ENCODE peak calls at places on chromosomes 6 and 20, in seven cellular contexts. One of them, this sample, is unnamed.

GRCh38 chr20:52127309-52127708 is 64.3 kb downstream of the ZFP64 start:
- DNase-seq in activated T-cell treated with anti-CD3 and anti-CD28 coated beads, Interleukin-2, amount 50 U/mL, for 72 hours: no peak
- DNase-seq in brain microvascular endothelial cell: no peak
- DNase-seq in anterior cingulate cortex: no peak
- DNase-seq in stimulated activated CD4-positive, alpha-beta T cell treated with anti-CD3 and anti-CD28 coated beads, Interleukin-4, amount 100 ng/mL, for 24 hours: no peak
- DNase-seq in RWPE1: no peak
- DNase-seq in tibial nerve: no peak
- DNase-seq in this sample: no peak

GRCh38 chr20:3908667-3909066 is 19.5 kb downstream of the PANK2 start:
- DNase-seq in brain microvascular endothelial cell: no peak
- DNase-seq in anterior cingulate cortex: peak
- DNase-seq in activated T-cell treated with anti-CD3 and anti-CD28 coated beads, Interleukin-2, amount 50 U/mL, for 72 hours: no peak
- DNase-seq in RWPE1: no peak
- DNase-seq in tibial nerve: no peak
- DNase-seq in stimulated activated CD4-positive, alpha-beta T cell treated with anti-CD3 and anti-CD28 coated beads, Interleukin-4, amount 100 ng/mL, for 24 hours: no peak
- DNase-seq in this sample: no peak

GRCh38 chr6:41536884-41537347 is 9.3 kb upstream of the FOXP4 start:
- DNase-seq in anterior cingulate cortex: no peak
- DNase-seq in brain microvascular endothelial cell: no peak
- DNase-seq in tibial nerve: no peak
- DNase-seq in activated T-cell treated with anti-CD3 and anti-CD28 coated beads, Interleukin-2, amount 50 U/mL, for 72 hours: no peak
- DNase-seq in RWPE1: peak
- DNase-seq in stimulated activated CD4-positive, alpha-beta T cell treated with anti-CD3 and anti-CD28 coated beads, Interleukin-4, amount 100 ng/mL, for 24 hours: no peak
- DNase-seq in this sample: peak

GRCh38 chr6:158037771-158038170 is 56.1 kb downstream of the SYNJ2 start:
- DNase-seq in RWPE1: no peak
- DNase-seq in stimulated activated CD4-positive, alpha-beta T cell treated with anti-CD3 and anti-CD28 coated beads, Interleukin-4, amount 100 ng/mL, for 24 hours: no peak
- DNase-seq in activated T-cell treated with anti-CD3 and anti-CD28 coated beads, Interleukin-2, amount 50 U/mL, for 72 hours: no peak
- DNase-seq in tibial nerve: no peak
- DNase-seq in anterior cingulate cortex: no peak
- DNase-seq in brain microvascular endothelial cell: no peak
- DNase-seq in this sample: no peak

GRCh38 chr20:10172998-10173655 is 45.5 kb upstream of the SNAP25 start:
- DNase-seq in anterior cingulate cortex: peak
- DNase-seq in RWPE1: no peak
- DNase-seq in activated T-cell treated with anti-CD3 and anti-CD28 coated beads, Interleukin-2, amount 50 U/mL, for 72 hours: no peak
- DNase-seq in brain microvascular endothelial cell: no peak
- DNase-seq in tibial nerve: no peak
- DNase-seq in stimulated activated CD4-positive, alpha-beta T cell treated with anti-CD3 and anti-CD28 coated beads, Interleukin-4, amount 100 ng/mL, for 24 hours: no peak
- DNase-seq in this sample: no peak

GRCh38 chr6:85678000-85678601 is 35.4 kb upstream of the SYNCRIP start:
- DNase-seq in activated T-cell treated with anti-CD3 and anti-CD28 coated beads, Interleukin-2, amount 50 U/mL, for 72 hours: no peak
- DNase-seq in tibial nerve: no peak
- DNase-seq in brain microvascular endothelial cell: no peak
- DNase-seq in stimulated activated CD4-positive, alpha-beta T cell treated with anti-CD3 and anti-CD28 coated beads, Interleukin-4, amount 100 ng/mL, for 24 hours: no peak
- DNase-seq in anterior cingulate cortex: no peak
- DNase-seq in RWPE1: no peak
- DNase-seq in this sample: peak

GRCh38 chr6:79622353-79622752 is 8.8 kb upstream of the SH3BGRL2 start:
- DNase-seq in activated T-cell treated with anti-CD3 and anti-CD28 coated beads, Interleukin-2, amount 50 U/mL, for 72 hours: no peak
- DNase-seq in anterior cingulate cortex: no peak
- DNase-seq in stimulated activated CD4-positive, alpha-beta T cell treated with anti-CD3 and anti-CD28 coated beads, Interleukin-4, amount 100 ng/mL, for 24 hours: no peak
- DNase-seq in RWPE1: no peak
- DNase-seq in brain microvascular endothelial cell: no peak
- DNase-seq in tibial nerve: no peak
- DNase-seq in this sample: no peak

GRCh38 chr6:164502838-164503237 is 806.6 kb downstream of the C6orf118 start:
- DNase-seq in activated T-cell treated with anti-CD3 and anti-CD28 coated beads, Interleukin-2, amount 50 U/mL, for 72 hours: no peak
- DNase-seq in stimulated activated CD4-positive, alpha-beta T cell treated with anti-CD3 and anti-CD28 coated beads, Interleukin-4, amount 100 ng/mL, for 24 hours: no peak
- DNase-seq in RWPE1: no peak
- DNase-seq in anterior cingulate cortex: no peak
- DNase-seq in brain microvascular endothelial cell: no peak
- DNase-seq in tibial nerve: no peak
- DNase-seq in this sample: no peak

GRCh38 chr6:40715501-40716403 is 128.6 kb upstream of the LRFN2 start:
- DNase-seq in tibial nerve: no peak
- DNase-seq in activated T-cell treated with anti-CD3 and anti-CD28 coated beads, Interleukin-2, amount 50 U/mL, for 72 hours: no peak
- DNase-seq in stimulated activated CD4-positive, alpha-beta T cell treated with anti-CD3 and anti-CD28 coated beads, Interleukin-4, amount 100 ng/mL, for 24 hours: no peak
- DNase-seq in brain microvascular endothelial cell: no peak
- DNase-seq in RWPE1: no peak
- DNase-seq in anterior cingulate cortex: no peak
- DNase-seq in this sample: no peak

GRCh38 chr6:11675610-11676009 is 103.0 kb downstream of the ADTRP start:
- DNase-seq in stimulated activated CD4-positive, alpha-beta T cell treated with anti-CD3 and anti-CD28 coated beads, Interleukin-4, amount 100 ng/mL, for 24 hours: no peak
- DNase-seq in anterior cingulate cortex: no peak
- DNase-seq in brain microvascular endothelial cell: no peak
- DNase-seq in RWPE1: no peak
- DNase-seq in activated T-cell treated with anti-CD3 and anti-CD28 coated beads, Interleukin-2, amount 50 U/mL, for 72 hours: no peak
- DNase-seq in tibial nerve: no peak
- DNase-seq in this sample: no peak

GRCh38 chr6:132520953-132521352 is 8.0 kb upstream of the STX7 start:
- DNase-seq in anterior cingulate cortex: no peak
- DNase-seq in brain microvascular endothelial cell: no peak
- DNase-seq in tibial nerve: no peak
- DNase-seq in stimulated activated CD4-positive, alpha-beta T cell treated with anti-CD3 and anti-CD28 coated beads, Interleukin-4, amount 100 ng/mL, for 24 hours: no peak
- DNase-seq in RWPE1: no peak
- DNase-seq in activated T-cell treated with anti-CD3 and anti-CD28 coated beads, Interleukin-2, amount 50 U/mL, for 72 hours: no peak
- DNase-seq in this sample: peak

GRCh38 chr6:44353336-44353735 is 10.9 kb downstream of the SPATS1 start:
- DNase-seq in stimulated activated CD4-positive, alpha-beta T cell treated with anti-CD3 and anti-CD28 coated beads, Interleukin-4, amount 100 ng/mL, for 24 hours: no peak
- DNase-seq in RWPE1: no peak
- DNase-seq in tibial nerve: no peak
- DNase-seq in activated T-cell treated with anti-CD3 and anti-CD28 coated beads, Interleukin-2, amount 50 U/mL, for 72 hours: no peak
- DNase-seq in brain microvascular endothelial cell: no peak
- DNase-seq in anterior cingulate cortex: no peak
- DNase-seq in this sample: peak

GRCh38 chr20:34525709-34526416 is 9.6 kb downstream of the DYNLRB1 start:
- DNase-seq in RWPE1: peak
- DNase-seq in activated T-cell treated with anti-CD3 and anti-CD28 coated beads, Interleukin-2, amount 50 U/mL, for 72 hours: no peak
- DNase-seq in tibial nerve: peak
- DNase-seq in anterior cingulate cortex: no peak
- DNase-seq in brain microvascular endothelial cell: peak
- DNase-seq in stimulated activated CD4-positive, alpha-beta T cell treated with anti-CD3 and anti-CD28 coated beads, Interleukin-4, amount 100 ng/mL, for 24 hours: no peak
- DNase-seq in this sample: peak

GRCh38 chr6:107264357-107264831 is 149.1 kb upstream of the BEND3 start:
- DNase-seq in tibial nerve: no peak
- DNase-seq in anterior cingulate cortex: no peak
- DNase-seq in brain microvascular endothelial cell: peak
- DNase-seq in RWPE1: peak
- DNase-seq in activated T-cell treated with anti-CD3 and anti-CD28 coated beads, Interleukin-2, amount 50 U/mL, for 72 hours: no peak
- DNase-seq in stimulated activated CD4-positive, alpha-beta T cell treated with anti-CD3 and anti-CD28 coated beads, Interleukin-4, amount 100 ng/mL, for 24 hours: no peak
- DNase-seq in this sample: peak

GRCh38 chr6:79570129-79570801 is 33.0 kb upstream of the LCA5 start:
- DNase-seq in brain microvascular endothelial cell: peak
- DNase-seq in stimulated activated CD4-positive, alpha-beta T cell treated with anti-CD3 and anti-CD28 coated beads, Interleukin-4, amount 100 ng/mL, for 24 hours: no peak
- DNase-seq in anterior cingulate cortex: no peak
- DNase-seq in activated T-cell treated with anti-CD3 and anti-CD28 coated beads, Interleukin-2, amount 50 U/mL, for 72 hours: no peak
- DNase-seq in tibial nerve: no peak
- DNase-seq in RWPE1: peak
- DNase-seq in this sample: peak

GRCh38 chr6:143426025-143426424 is 24.5 kb downstream of the ADAT2 start:
- DNase-seq in tibial nerve: no peak
- DNase-seq in brain microvascular endothelial cell: no peak
- DNase-seq in RWPE1: no peak
- DNase-seq in stimulated activated CD4-positive, alpha-beta T cell treated with anti-CD3 and anti-CD28 coated beads, Interleukin-4, amount 100 ng/mL, for 24 hours: no peak
- DNase-seq in anterior cingulate cortex: no peak
- DNase-seq in activated T-cell treated with anti-CD3 and anti-CD28 coated beads, Interleukin-2, amount 50 U/mL, for 72 hours: no peak
- DNase-seq in this sample: no peak

GRCh38 chr20:45138451-45139300 is 14.4 kb upstream of the WFDC12 start:
- DNase-seq in stimulated activated CD4-positive, alpha-beta T cell treated with anti-CD3 and anti-CD28 coated beads, Interleukin-4, amount 100 ng/mL, for 24 hours: peak
- DNase-seq in RWPE1: peak
- DNase-seq in tibial nerve: peak
- DNase-seq in anterior cingulate cortex: no peak
- DNase-seq in brain microvascular endothelial cell: no peak
- DNase-seq in activated T-cell treated with anti-CD3 and anti-CD28 coated beads, Interleukin-2, amount 50 U/mL, for 72 hours: peak
- DNase-seq in this sample: peak

GRCh38 chr6:31572041-31572911 is at the start of gene LTA:
- DNase-seq in RWPE1: no peak
- DNase-seq in stimulated activated CD4-positive, alpha-beta T cell treated with anti-CD3 and anti-CD28 coated beads, Interleukin-4, amount 100 ng/mL, for 24 hours: peak
- DNase-seq in anterior cingulate cortex: no peak
- DNase-seq in tibial nerve: no peak
- DNase-seq in activated T-cell treated with anti-CD3 and anti-CD28 coated beads, Interleukin-2, amount 50 U/mL, for 72 hours: peak
- DNase-seq in brain microvascular endothelial cell: no peak
- DNase-seq in this sample: no peak

GRCh38 chr20:5822569-5822968 is 72.4 kb downstream of the SHLD1 start:
- DNase-seq in brain microvascular endothelial cell: no peak
- DNase-seq in anterior cingulate cortex: no peak
- DNase-seq in stimulated activated CD4-positive, alpha-beta T cell treated with anti-CD3 and anti-CD28 coated beads, Interleukin-4, amount 100 ng/mL, for 24 hours: no peak
- DNase-seq in tibial nerve: no peak
- DNase-seq in activated T-cell treated with anti-CD3 and anti-CD28 coated beads, Interleukin-2, amount 50 U/mL, for 72 hours: no peak
- DNase-seq in RWPE1: no peak
- DNase-seq in this sample: no peak

GRCh38 chr6:114090626-114091025 is 119.7 kb upstream of the HDAC2 start:
- DNase-seq in RWPE1: no peak
- DNase-seq in activated T-cell treated with anti-CD3 and anti-CD28 coated beads, Interleukin-2, amount 50 U/mL, for 72 hours: no peak
- DNase-seq in tibial nerve: no peak
- DNase-seq in stimulated activated CD4-positive, alpha-beta T cell treated with anti-CD3 and anti-CD28 coated beads, Interleukin-4, amount 100 ng/mL, for 24 hours: no peak
- DNase-seq in brain microvascular endothelial cell: no peak
- DNase-seq in anterior cingulate cortex: no peak
- DNase-seq in this sample: no peak

GRCh38 chr6:36626636-36627035 is 32.5 kb downstream of the SRSF3 start:
- DNase-seq in anterior cingulate cortex: no peak
- DNase-seq in tibial nerve: no peak
- DNase-seq in stimulated activated CD4-positive, alpha-beta T cell treated with anti-CD3 and anti-CD28 coated beads, Interleukin-4, amount 100 ng/mL, for 24 hours: no peak
- DNase-seq in activated T-cell treated with anti-CD3 and anti-CD28 coated beads, Interleukin-2, amount 50 U/mL, for 72 hours: no peak
- DNase-seq in brain microvascular endothelial cell: no peak
- DNase-seq in RWPE1: no peak
- DNase-seq in this sample: no peak

GRCh38 chr6:127198549-127198948 is 68.1 kb upstream of the RNF146 start:
- DNase-seq in anterior cingulate cortex: no peak
- DNase-seq in RWPE1: no peak
- DNase-seq in brain microvascular endothelial cell: no peak
- DNase-seq in stimulated activated CD4-positive, alpha-beta T cell treated with anti-CD3 and anti-CD28 coated beads, Interleukin-4, amount 100 ng/mL, for 24 hours: no peak
- DNase-seq in activated T-cell treated with anti-CD3 and anti-CD28 coated beads, Interleukin-2, amount 50 U/mL, for 72 hours: no peak
- DNase-seq in tibial nerve: peak
- DNase-seq in this sample: peak

GRCh38 chr20:44909872-44910689 is at the start of gene PABPC1L:
- DNase-seq in tibial nerve: peak
- DNase-seq in anterior cingulate cortex: no peak
- DNase-seq in stimulated activated CD4-positive, alpha-beta T cell treated with anti-CD3 and anti-CD28 coated beads, Interleukin-4, amount 100 ng/mL, for 24 hours: peak
- DNase-seq in RWPE1: peak
- DNase-seq in brain microvascular endothelial cell: peak
- DNase-seq in activated T-cell treated with anti-CD3 and anti-CD28 coated beads, Interleukin-2, amount 50 U/mL, for 72 hours: peak
- DNase-seq in this sample: peak

GRCh38 chr20:20188647-20189046 is 136.3 kb downstream of the CFAP61 start:
- DNase-seq in activated T-cell treated with anti-CD3 and anti-CD28 coated beads, Interleukin-2, amount 50 U/mL, for 72 hours: no peak
- DNase-seq in RWPE1: no peak
- DNase-seq in tibial nerve: no peak
- DNase-seq in stimulated activated CD4-positive, alpha-beta T cell treated with anti-CD3 and anti-CD28 coated beads, Interleukin-4, amount 100 ng/mL, for 24 hours: no peak
- DNase-seq in brain microvascular endothelial cell: no peak
- DNase-seq in anterior cingulate cortex: no peak
- DNase-seq in this sample: no peak

GRCh38 chr20:12113468-12114371 is 196.0 kb downstream of the BTBD3 start:
- DNase-seq in anterior cingulate cortex: no peak
- DNase-seq in brain microvascular endothelial cell: no peak
- DNase-seq in tibial nerve: peak
- DNase-seq in stimulated activated CD4-positive, alpha-beta T cell treated with anti-CD3 and anti-CD28 coated beads, Interleukin-4, amount 100 ng/mL, for 24 hours: no peak
- DNase-seq in RWPE1: no peak
- DNase-seq in activated T-cell treated with anti-CD3 and anti-CD28 coated beads, Interleukin-2, amount 50 U/mL, for 72 hours: no peak
- DNase-seq in this sample: peak

GRCh38 chr6:3356056-3356823 is 97.5 kb downstream of the PSMG4 start:
- DNase-seq in activated T-cell treated with anti-CD3 and anti-CD28 coated beads, Interleukin-2, amount 50 U/mL, for 72 hours: peak
- DNase-seq in stimulated activated CD4-positive, alpha-beta T cell treated with anti-CD3 and anti-CD28 coated beads, Interleukin-4, amount 100 ng/mL, for 24 hours: peak
- DNase-seq in RWPE1: peak
- DNase-seq in tibial nerve: peak
- DNase-seq in brain microvascular endothelial cell: no peak
- DNase-seq in anterior cingulate cortex: peak
- DNase-seq in this sample: peak

GRCh38 chr6:38713812-38714211 is 1.3 kb upstream of the DNAH8 start:
- DNase-seq in brain microvascular endothelial cell: no peak
- DNase-seq in stimulated activated CD4-positive, alpha-beta T cell treated with anti-CD3 and anti-CD28 coated beads, Interleukin-4, amount 100 ng/mL, for 24 hours: peak
- DNase-seq in tibial nerve: no peak
- DNase-seq in anterior cingulate cortex: no peak
- DNase-seq in RWPE1: no peak
- DNase-seq in activated T-cell treated with anti-CD3 and anti-CD28 coated beads, Interleukin-2, amount 50 U/mL, for 72 hours: peak
- DNase-seq in this sample: no peak

GRCh38 chr20:13325033-13325432 is 104.0 kb downstream of the ISM1 start:
- DNase-seq in RWPE1: no peak
- DNase-seq in activated T-cell treated with anti-CD3 and anti-CD28 coated beads, Interleukin-2, amount 50 U/mL, for 72 hours: peak
- DNase-seq in brain microvascular endothelial cell: peak
- DNase-seq in stimulated activated CD4-positive, alpha-beta T cell treated with anti-CD3 and anti-CD28 coated beads, Interleukin-4, amount 100 ng/mL, for 24 hours: no peak
- DNase-seq in tibial nerve: no peak
- DNase-seq in anterior cingulate cortex: no peak
- DNase-seq in this sample: peak

GRCh38 chr6:10759312-10759839 is 11.8 kb downstream of the TMEM14B start:
- DNase-seq in tibial nerve: no peak
- DNase-seq in activated T-cell treated with anti-CD3 and anti-CD28 coated beads, Interleukin-2, amount 50 U/mL, for 72 hours: no peak
- DNase-seq in brain microvascular endothelial cell: peak
- DNase-seq in anterior cingulate cortex: no peak
- DNase-seq in RWPE1: peak
- DNase-seq in stimulated activated CD4-positive, alpha-beta T cell treated with anti-CD3 and anti-CD28 coated beads, Interleukin-4, amount 100 ng/mL, for 24 hours: no peak
- DNase-seq in this sample: peak

This sample was measured in MCF 10A.